ENCODE peak calls at places on chromosomes 12 and 14, in seven cellular contexts. One of them, this sample, is unnamed.

GRCh38 chr12:22029991-22030390 is 16.0 kb upstream of the CMAS start:
- DNase-seq in tibial nerve: no peak
- DNase-seq in ovary: no peak
- DNase-seq in K562: no peak
- DNase-seq in cardiac muscle cell: no peak
- DNase-seq in mesendoderm: no peak
- DNase-seq in left ventricle myocardium inferior: no peak
- DNase-seq in this sample: no peak

GRCh38 chr12:129771238-129771637 is 132.6 kb downstream of the TMEM132D start:
- DNase-seq in ovary: no peak
- DNase-seq in mesendoderm: peak
- DNase-seq in K562: no peak
- DNase-seq in cardiac muscle cell: no peak
- DNase-seq in left ventricle myocardium inferior: no peak
- DNase-seq in tibial nerve: no peak
- DNase-seq in this sample: no peak

GRCh38 chr12:94644141-94644575 is 6.2 kb downstream of the TMCC3 start:
- DNase-seq in cardiac muscle cell: peak
- DNase-seq in left ventricle myocardium inferior: no peak
- DNase-seq in mesendoderm: no peak
- DNase-seq in tibial nerve: no peak
- DNase-seq in ovary: no peak
- DNase-seq in K562: no peak
- DNase-seq in this sample: peak

GRCh38 chr14:69045857-69046351 is 66.8 kb upstream of the ACTN1 start:
- DNase-seq in left ventricle myocardium inferior: no peak
- DNase-seq in cardiac muscle cell: peak
- DNase-seq in mesendoderm: no peak
- DNase-seq in tibial nerve: no peak
- DNase-seq in ovary: peak
- DNase-seq in K562: no peak
- DNase-seq in this sample: no peak

GRCh38 chr14:103448097-103448496 is 62.9 kb downstream of the MARK3 start:
- DNase-seq in mesendoderm: no peak
- DNase-seq in tibial nerve: no peak
- DNase-seq in ovary: no peak
- DNase-seq in cardiac muscle cell: no peak
- DNase-seq in K562: peak
- DNase-seq in left ventricle myocardium inferior: no peak
- DNase-seq in this sample: no peak

GRCh38 chr12:107064687-107065086 is 28.7 kb downstream of the CRY1 start:
- DNase-seq in left ventricle myocardium inferior: no peak
- DNase-seq in mesendoderm: peak
- DNase-seq in K562: no peak
- DNase-seq in tibial nerve: no peak
- DNase-seq in ovary: no peak
- DNase-seq in cardiac muscle cell: no peak
- DNase-seq in this sample: no peak

GRCh38 chr12:34625116-34625515 is 602.8 kb downstream of the ALG10 start:
- DNase-seq in mesendoderm: peak
- DNase-seq in ovary: no peak
- DNase-seq in K562: peak
- DNase-seq in left ventricle myocardium inferior: no peak
- DNase-seq in tibial nerve: no peak
- DNase-seq in cardiac muscle cell: no peak
- DNase-seq in this sample: no peak

GRCh38 chr12:50537538-50537919 is 32.7 kb downstream of the DIP2B start:
- DNase-seq in mesendoderm: no peak
- DNase-seq in cardiac muscle cell: no peak
- DNase-seq in K562: no peak
- DNase-seq in tibial nerve: no peak
- DNase-seq in left ventricle myocardium inferior: no peak
- DNase-seq in ovary: no peak
- DNase-seq in this sample: peak

GRCh38 chr12:2980630-2981029 is 21.4 kb downstream of the TEAD4 start:
- DNase-seq in left ventricle myocardium inferior: no peak
- DNase-seq in ovary: no peak
- DNase-seq in cardiac muscle cell: no peak
- DNase-seq in K562: no peak
- DNase-seq in mesendoderm: no peak
- DNase-seq in tibial nerve: no peak
- DNase-seq in this sample: no peak

GRCh38 chr12:92312463-92312970 is 166.9 kb upstream of the BTG1 start:
- DNase-seq in ovary: no peak
- DNase-seq in K562: no peak
- DNase-seq in left ventricle myocardium inferior: no peak
- DNase-seq in cardiac muscle cell: no peak
- DNase-seq in mesendoderm: no peak
- DNase-seq in tibial nerve: no peak
- DNase-seq in this sample: no peak

GRCh38 chr14:88808359-88808758 is 15.6 kb upstream of the EML5 start:
- DNase-seq in ovary: no peak
- DNase-seq in left ventricle myocardium inferior: no peak
- DNase-seq in cardiac muscle cell: no peak
- DNase-seq in mesendoderm: no peak
- DNase-seq in K562: no peak
- DNase-seq in tibial nerve: no peak
- DNase-seq in this sample: no peak

GRCh38 chr12:72815421-72815820 is 543.3 kb downstream of the TRHDE start:
- DNase-seq in tibial nerve: no peak
- DNase-seq in ovary: no peak
- DNase-seq in mesendoderm: peak
- DNase-seq in left ventricle myocardium inferior: no peak
- DNase-seq in cardiac muscle cell: no peak
- DNase-seq in K562: no peak
- DNase-seq in this sample: no peak

GRCh38 chr12:50201987-50202521 is 34.9 kb upstream of the CERS5 start:
- DNase-seq in mesendoderm: peak
- DNase-seq in cardiac muscle cell: peak
- DNase-seq in tibial nerve: no peak
- DNase-seq in left ventricle myocardium inferior: no peak
- DNase-seq in K562: no peak
- DNase-seq in ovary: no peak
- DNase-seq in this sample: no peak

GRCh38 chr12:12642916-12643315 is 31.2 kb downstream of the CREBL2 start:
- DNase-seq in K562: no peak
- DNase-seq in ovary: no peak
- DNase-seq in left ventricle myocardium inferior: no peak
- DNase-seq in mesendoderm: no peak
- DNase-seq in cardiac muscle cell: no peak
- DNase-seq in tibial nerve: no peak
- DNase-seq in this sample: no peak

GRCh38 chr14:93086441-93087055 is 29.2 kb downstream of the ITPK1 start:
- DNase-seq in left ventricle myocardium inferior: peak
- DNase-seq in tibial nerve: no peak
- DNase-seq in cardiac muscle cell: no peak
- DNase-seq in ovary: no peak
- DNase-seq in mesendoderm: peak
- DNase-seq in K562: no peak
- DNase-seq in this sample: no peak

GRCh38 chr14:93083898-93084297 is 31.8 kb downstream of the ITPK1 start:
- DNase-seq in mesendoderm: no peak
- DNase-seq in K562: no peak
- DNase-seq in left ventricle myocardium inferior: no peak
- DNase-seq in ovary: no peak
- DNase-seq in cardiac muscle cell: no peak
- DNase-seq in tibial nerve: no peak
- DNase-seq in this sample: no peak

GRCh38 chr14:93085916-93086315 is 29.8 kb downstream of the ITPK1 start:
- DNase-seq in cardiac muscle cell: no peak
- DNase-seq in K562: no peak
- DNase-seq in tibial nerve: no peak
- DNase-seq in left ventricle myocardium inferior: no peak
- DNase-seq in mesendoderm: peak
- DNase-seq in ovary: no peak
- DNase-seq in this sample: peak

GRCh38 chr14:93084402-93084801 is 31.3 kb downstream of the ITPK1 start:
- DNase-seq in cardiac muscle cell: no peak
- DNase-seq in K562: no peak
- DNase-seq in ovary: no peak
- DNase-seq in left ventricle myocardium inferior: no peak
- DNase-seq in tibial nerve: no peak
- DNase-seq in mesendoderm: no peak
- DNase-seq in this sample: no peak

GRCh38 chr14:93084866-93085857 is 30.6 kb downstream of the ITPK1 start:
- DNase-seq in tibial nerve: no peak
- DNase-seq in ovary: no peak
- DNase-seq in K562: no peak
- DNase-seq in cardiac muscle cell: no peak
- DNase-seq in left ventricle myocardium inferior: no peak
- DNase-seq in mesendoderm: no peak
- DNase-seq in this sample: no peak
- H3K27ac ChIP-seq in tibial nerve: peak
- H3K27ac ChIP-seq in ovary: no peak
- H3K27ac ChIP-seq in K562: no peak
- H3K27ac ChIP-seq in cardiac muscle cell: peak
- H3K27ac ChIP-seq in left ventricle myocardium inferior: peak
- H3K27ac ChIP-seq in mesendoderm: peak
- H3K27ac ChIP-seq in this sample: peak

DNA sequence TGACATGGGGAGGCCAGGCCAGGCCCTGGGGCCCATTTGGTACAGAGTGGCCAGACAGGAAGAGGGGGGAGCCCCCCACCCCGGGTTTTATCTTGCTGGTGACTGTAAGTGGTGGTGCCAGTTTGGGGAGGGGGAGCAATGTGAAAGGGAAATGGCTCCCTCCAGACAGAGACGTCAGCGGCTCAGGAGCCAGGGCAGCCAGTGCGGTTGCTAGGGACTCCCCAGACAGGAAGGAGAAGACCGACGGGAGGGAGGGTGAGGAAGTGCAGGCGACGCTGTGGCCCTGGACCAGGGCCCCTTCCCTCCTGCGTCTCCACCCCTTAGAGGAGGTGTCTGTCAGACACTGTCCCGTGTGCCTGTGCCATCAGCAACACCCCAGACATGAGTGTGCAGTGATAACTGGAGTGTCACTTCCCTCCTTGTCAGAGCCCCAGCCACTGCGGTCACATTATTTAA is 7.0 kb downstream of the VASH1 start:
- DNase-seq in left ventricle myocardium inferior: peak
- DNase-seq in cardiac muscle cell: peak
- DNase-seq in mesendoderm: peak
- DNase-seq in ovary: no peak
- DNase-seq in K562: peak
- DNase-seq in tibial nerve: peak
- DNase-seq in this sample: no peak
- H3K27ac ChIP-seq in left ventricle myocardium inferior: peak
- H3K27ac ChIP-seq in cardiac muscle cell: peak
- H3K27ac ChIP-seq in mesendoderm: no peak
- H3K27ac ChIP-seq in ovary: no peak
- H3K27ac ChIP-seq in K562: no peak
- H3K27ac ChIP-seq in tibial nerve: peak
- H3K27ac ChIP-seq in this sample: no peak

GRCh38 chr14:96182546-96182945 is 22.1 kb upstream of the BDKRB2 start:
- DNase-seq in cardiac muscle cell: no peak
- DNase-seq in K562: no peak
- DNase-seq in ovary: no peak
- DNase-seq in left ventricle myocardium inferior: no peak
- DNase-seq in mesendoderm: no peak
- DNase-seq in tibial nerve: no peak
- DNase-seq in this sample: no peak
- H3K27ac ChIP-seq in cardiac muscle cell: no peak
- H3K27ac ChIP-seq in K562: no peak
- H3K27ac ChIP-seq in ovary: no peak
- H3K27ac ChIP-seq in left ventricle myocardium inferior: no peak
- H3K27ac ChIP-seq in mesendoderm: no peak
- H3K27ac ChIP-seq in tibial nerve: peak
- H3K27ac ChIP-seq in this sample: no peak

DNA sequence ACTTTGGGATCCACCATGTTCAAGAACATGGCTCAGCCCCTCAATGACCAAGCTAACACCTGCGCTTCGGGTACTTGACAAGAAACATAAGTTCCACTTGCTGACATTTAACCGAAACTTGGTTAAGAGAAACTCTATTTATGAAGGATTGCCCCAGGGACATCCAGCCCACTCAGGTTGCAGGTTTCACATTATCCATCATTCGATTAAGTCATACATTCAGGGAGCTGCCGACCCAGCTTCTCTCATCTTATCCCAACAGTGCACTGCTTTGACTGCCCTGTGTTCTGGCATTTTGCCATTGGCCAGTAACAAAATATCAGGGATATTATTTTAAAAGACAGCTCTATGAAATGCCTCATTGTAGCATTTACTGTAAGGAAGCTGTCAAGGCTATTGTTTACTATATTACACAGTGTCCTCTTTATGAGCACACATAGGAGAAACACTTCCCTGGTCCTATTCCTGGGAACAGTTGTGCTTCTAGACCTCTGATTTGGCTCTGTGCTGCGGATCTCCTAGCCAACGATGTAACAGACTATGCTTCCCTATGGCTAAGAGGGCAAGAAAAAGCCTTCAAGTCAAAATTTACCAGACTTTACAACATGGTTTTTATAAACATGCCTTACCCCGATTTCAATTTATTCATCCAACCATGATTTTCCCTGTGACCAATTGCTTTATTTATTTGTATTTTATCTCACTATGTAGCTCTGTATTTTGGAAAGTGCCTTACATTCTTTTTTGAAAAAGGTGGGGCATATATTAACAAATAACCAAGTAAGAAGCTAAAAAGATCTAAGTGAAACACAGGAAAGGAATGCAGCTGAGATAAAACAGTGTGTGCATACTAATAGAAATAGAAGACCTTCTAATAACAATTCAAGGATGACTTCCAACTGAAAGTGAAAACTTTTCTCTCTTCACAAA is 109.3 kb downstream of the ITPR2 start:
- DNase-seq in mesendoderm: no peak
- DNase-seq in K562: no peak
- DNase-seq in tibial nerve: no peak
- DNase-seq in cardiac muscle cell: peak
- DNase-seq in ovary: peak
- DNase-seq in left ventricle myocardium inferior: no peak
- DNase-seq in this sample: no peak
- H3K27ac ChIP-seq in mesendoderm: no peak
- H3K27ac ChIP-seq in K562: no peak
- H3K27ac ChIP-seq in tibial nerve: peak
- H3K27ac ChIP-seq in cardiac muscle cell: no peak
- H3K27ac ChIP-seq in ovary: no peak
- H3K27ac ChIP-seq in left ventricle myocardium inferior: peak
- H3K27ac ChIP-seq in this sample: no peak

GRCh38 chr14:94598506-94598815 is 13.7 kb upstream of the SERPINA3 start:
- DNase-seq in left ventricle myocardium inferior: no peak
- DNase-seq in tibial nerve: no peak
- DNase-seq in K562: no peak
- DNase-seq in mesendoderm: no peak
- DNase-seq in ovary: no peak
- DNase-seq in cardiac muscle cell: no peak
- DNase-seq in this sample: no peak
- H3K27ac ChIP-seq in left ventricle myocardium inferior: peak
- H3K27ac ChIP-seq in tibial nerve: peak
- H3K27ac ChIP-seq in K562: no peak
- H3K27ac ChIP-seq in mesendoderm: no peak
- H3K27ac ChIP-seq in ovary: peak
- H3K27ac ChIP-seq in cardiac muscle cell: no peak
- H3K27ac ChIP-seq in this sample: peak